ENCODE peak calls at places on chromosomes 4 and X, in six cellular contexts. F is endothelial cell; J is ureter; G is activated T-helper 1 cell treated with anti-CD3 and anti-CD28 coated beads, Interleukin-12 subunit alpha, Interleukin-12 subunit beta, Interleukin-2, Interleukin-4 antibody, amounts not matched to agents 30 ng/mL and 10 ng/mL and 1 ng/mL, durations not matched to agents 14 hours and 24 hours and 36 hours; E is GM20000; H is epithelial cell of prostate. M is an unnamed sample.

GRCh38 chr4:35166437-35166836 is 1077.9 kb downstream of the ARAP2 start:
- DNase-seq in E (no peak), H (no peak), F (no peak), G (no peak), J (no peak), M (no peak)

GRCh38 chr4:88854481-88854880 is 156.9 kb upstream of the NAP1L5 start:
- DNase-seq in F (no peak), E (no peak), G (no peak), H (no peak), J (no peak), M (no peak)

GRCh38 chr4:140149851-140150635 is 3.9 kb downstream of the MAML3 start:
- DNase-seq in G (peak), F (peak), J (peak), E (peak), H (no peak), M (peak)

GRCh38 chr4:17111436-17111835 is 213.0 kb upstream of the LDB2 start:
- DNase-seq in H (no peak), G (no peak), J (no peak), F (no peak), E (no peak), M (no peak)

GRCh38 chr4:23298371-23298770 is 591.5 kb downstream of the PPARGC1A start:
- DNase-seq in F (no peak), E (no peak), G (no peak), H (no peak), J (no peak), M (no peak)

GRCh38 chr4:68180858-68181531 is 51.3 kb upstream of the TMPRSS11F start:
- DNase-seq in G (no peak), F (no peak), E (no peak), H (peak), J (no peak), M (no peak)

GRCh38 chr4:81442479-81443085 is 29.1 kb downstream of the RASGEF1B start:
- DNase-seq in F (no peak), H (no peak), E (no peak), G (no peak), J (no peak), M (no peak)

GRCh38 chr4:173793937-173794510 is 264.0 kb upstream of the HAND2 start:
- DNase-seq in J (no peak), H (no peak), F (no peak), G (no peak), E (no peak), M (no peak)

GRCh38 chr4:141645611-141646340 is 9.4 kb downstream of the IL15 start:
- DNase-seq in G (no peak), J (no peak), E (no peak), H (peak), F (no peak), M (no peak)

GRCh38 chrX:150352581-150352980 is 10.5 kb upstream of the MAMLD1 start:
- DNase-seq in F (no peak), G (no peak), H (no peak), E (no peak), J (no peak), M (no peak)

GRCh38 chr4:87058272-87059073 is 123.7 kb downstream of the AFF1 start:
- DNase-seq in F (peak), E (peak), H (no peak), G (no peak), J (no peak), M (peak)

GRCh38 chrX:101347859-101348451 is 587 bp downstream of the TIMM8A start:
- DNase-seq in E (peak), G (no peak), F (no peak), J (no peak), H (no peak), M (no peak)

GRCh38 chrX:117743469-117744251 is 372.9 kb downstream of the KLHL13 start:
- DNase-seq in G (no peak), F (peak), J (no peak), E (no peak), H (no peak), M (no peak)

GRCh38 chr4:116397714-116398113 is 687.7 kb downstream of the TRAM1L1 start:
- DNase-seq in J (no peak), E (no peak), H (no peak), F (no peak), G (no peak), M (no peak)

GRCh38 chrX:128862557-128862956 is 660.7 kb downstream of the SMARCA1 start:
- DNase-seq in G (no peak), H (no peak), F (no peak), J (no peak), E (no peak), M (no peak)

GRCh38 chr4:21656832-21657231 is 291.7 kb downstream of the KCNIP4 start:
- DNase-seq in H (no peak), F (no peak), G (no peak), J (no peak), E (no peak), M (no peak)

GRCh38 chrX:29422034-29422433 is 793.3 kb upstream of the MAGEB2 start:
- DNase-seq in G (no peak), F (no peak), H (no peak), E (no peak), J (no peak), M (no peak)

GRCh38 chrX:112147206-112147605 is 64.6 kb upstream of the TRPC5 start:
- DNase-seq in H (no peak), F (peak), G (no peak), J (no peak), E (peak), M (peak)

GRCh38 chrX:33721927-33722326 is 410.2 kb downstream of the FAM47A start:
- DNase-seq in G (no peak), H (no peak), F (no peak), E (no peak), J (no peak), M (no peak)

GRCh38 chr4:80075995-80076394 is 3.0 kb upstream of the ANTXR2 start:
- DNase-seq in H (no peak), J (no peak), E (no peak), F (no peak), G (no peak), M (no peak)

GRCh38 chr4:25925486-25926201 is 11.6 kb downstream of the SMIM20 start:
- DNase-seq in E (peak), F (peak), G (no peak), J (no peak), H (no peak), M (peak)